ENCODE peak calls at places on chromosomes 3 and 15, in seven cellular contexts. Y, L, I, X, N, J and S are unnamed samples.

GRCh38 chr15:62941719-62942118 is 100.8 kb upstream of the TPM1 start:
- DNase-seq in Y (no peak), L (no peak), I (no peak), X (no peak), N (no peak), J (no peak), S (no peak)

GRCh38 chr3:12553921-12554391 is 2.9 kb upstream of the MKRN2 start:
- DNase-seq in Y (no peak), L (no peak), I (no peak), X (peak), N (peak), J (peak), S (peak)

GRCh38 chr15:61871926-61872522 is 188.2 kb downstream of the VPS13C start:
- DNase-seq in Y (no peak), L (peak), I (no peak), X (no peak), N (peak), J (no peak), S (no peak)

GRCh38 chr3:45145223-45145622 is 955 bp downstream of the CDCP1 start:
- DNase-seq in Y (no peak), L (no peak), I (no peak), X (no peak), N (no peak), J (no peak), S (peak)

GRCh38 chr15:78405336-78405924 is 32.6 kb upstream of the IREB2 start:
- DNase-seq in Y (no peak), L (no peak), I (no peak), X (no peak), N (no peak), J (no peak), S (no peak)

GRCh38 chr3:133880886-133881455 is 14.7 kb downstream of the RAB6B start:
- DNase-seq in Y (no peak), L (no peak), I (no peak), X (no peak), N (no peak), J (no peak), S (no peak)

GRCh38 chr15:92653836-92654524 is 1.6 kb downstream of the FAM174B start:
- DNase-seq in Y (no peak), L (peak), I (no peak), X (peak), N (no peak), J (peak), S (peak)

GRCh38 chr3:153734777-153735551 is 386.2 kb upstream of the ARHGEF26 start:
- DNase-seq in Y (no peak), L (no peak), I (no peak), X (no peak), N (peak), J (no peak), S (no peak)

GRCh38 chr15:42736178-42736792 is 643 bp downstream of the CDAN1 start:
- DNase-seq in Y (no peak), L (no peak), I (no peak), X (peak), N (no peak), J (no peak), S (no peak)

GRCh38 chr3:57155214-57155613 is 9.9 kb downstream of the IL17RD start:
- DNase-seq in Y (no peak), L (no peak), I (no peak), X (no peak), N (no peak), J (no peak), S (no peak)

GRCh38 chr15:25245801-25246622 is 192.8 kb downstream of the UBE3A start:
- DNase-seq in Y (no peak), L (no peak), I (no peak), X (no peak), N (no peak), J (no peak), S (no peak)

GRCh38 chr3:195895900-195896360 is 12.4 kb downstream of the TNK2 start:
- DNase-seq in Y (no peak), L (peak), I (no peak), X (peak), N (peak), J (no peak), S (peak)

GRCh38 chr3:138348107-138348949 is at the start of gene MRAS:
- DNase-seq in Y (no peak), L (peak), I (peak), X (peak), N (peak), J (no peak), S (peak)

GRCh38 chr3:129619726-129620162 is 13.3 kb upstream of the PLXND1 start:
- DNase-seq in Y (no peak), L (no peak), I (no peak), X (no peak), N (no peak), J (no peak), S (no peak)

GRCh38 chr3:191220908-191221307 is 21.9 kb downstream of the OSTN start:
- DNase-seq in Y (no peak), L (no peak), I (no peak), X (no peak), N (peak), J (no peak), S (peak)

GRCh38 chr3:165193392-165194268 is 2.6 kb downstream of the SLITRK3 start:
- DNase-seq in Y (no peak), L (no peak), I (no peak), X (no peak), N (no peak), J (no peak), S (no peak)

GRCh38 chr3:149199474-149199873 is 22.2 kb downstream of the CP start:
- DNase-seq in Y (no peak), L (peak), I (no peak), X (no peak), N (no peak), J (peak), S (peak)

GRCh38 chr15:45180201-45180600 is 7.6 kb downstream of the SHF start:
- DNase-seq in Y (peak), L (no peak), I (no peak), X (no peak), N (peak), J (no peak), S (peak)

GRCh38 chr3:128324911-128325592 is 141.6 kb downstream of the DNAJB8 start:
- DNase-seq in Y (no peak), L (no peak), I (no peak), X (no peak), N (no peak), J (no peak), S (no peak)

GRCh38 chr3:40179016-40179415 is 130.5 kb upstream of the EIF1B start:
- DNase-seq in Y (peak), L (no peak), I (peak), X (peak), N (peak), J (peak), S (peak)

GRCh38 chr15:38040615-38041014 is 106.2 kb downstream of the TMCO5A start:
- DNase-seq in Y (no peak), L (no peak), I (no peak), X (no peak), N (no peak), J (no peak), S (no peak)

GRCh38 chr3:15052335-15053242 is 12.5 kb downstream of the MRPS25 start:
- DNase-seq in Y (no peak), L (no peak), I (no peak), X (no peak), N (no peak), J (no peak), S (no peak)